ENCODE peak calls at places on chromosomes 4 and X, in five cellular contexts. C, Z, A, O and K are unnamed samples.

GRCh38 chr4:184397516-184398163 is 76.7 kb downstream of the IRF2 start:
- DNase-seq in C (no peak), Z (no peak), A (no peak), O (no peak), K (no peak)

GRCh38 chrX:130539721-130540321 is 138.0 kb downstream of the RBMX2 start:
- DNase-seq in C (peak), Z (peak), A (peak), O (no peak), K (peak)

GRCh38 chrX:12610079-12610478 is 181.1 kb upstream of the PRPS2 start:
- DNase-seq in C (no peak), Z (peak), A (no peak), O (no peak), K (no peak)

GRCh38 chrX:68077378-68077777 is 355.9 kb downstream of the OPHN1 start:
- DNase-seq in C (no peak), Z (no peak), A (no peak), O (no peak), K (no peak)

GRCh38 chr4:52574036-52574435 is 85.1 kb downstream of the USP46 start:
- DNase-seq in C (no peak), Z (peak), A (no peak), O (no peak), K (no peak)

GRCh38 chr4:109005523-109005922 is 242.7 kb upstream of the ETNPPL start:
- DNase-seq in C (no peak), Z (peak), A (no peak), O (no peak), K (no peak)

GRCh38 chrX:10781847-10782530 is 161.6 kb upstream of the MID1 start:
- DNase-seq in C (no peak), Z (no peak), A (no peak), O (no peak), K (no peak)

GRCh38 chrX:150692296-150692695 is 900 bp upstream of the MTMR1 start:
- DNase-seq in C (no peak), Z (peak), A (no peak), O (no peak), K (no peak)